ENCODE peak calls at places on chromosome 2, in six cellular contexts. One of them, this sample, is unnamed.

GRCh38 chr2:231611273-231612198 is 18.9 kb downstream of the TEX44 start:
- DNase-seq in tibial artery: peak
- DNase-seq in AG09309: peak
- DNase-seq in dorsolateral prefrontal cortex: no peak
- DNase-seq in brain microvascular endothelial cell: no peak
- DNase-seq in HAP-1: peak
- DNase-seq in this sample: peak

GRCh38 chr2:73561422-73561821 is 80.8 kb downstream of the NAT8 start:
- DNase-seq in tibial artery: no peak
- DNase-seq in AG09309: no peak
- DNase-seq in dorsolateral prefrontal cortex: no peak
- DNase-seq in brain microvascular endothelial cell: no peak
- DNase-seq in HAP-1: no peak
- DNase-seq in this sample: no peak

GRCh38 chr2:124713969-124714368 is 688.9 kb downstream of the CNTNAP5 start:
- DNase-seq in tibial artery: no peak
- DNase-seq in AG09309: no peak
- DNase-seq in dorsolateral prefrontal cortex: no peak
- DNase-seq in brain microvascular endothelial cell: no peak
- DNase-seq in HAP-1: no peak
- DNase-seq in this sample: no peak

GRCh38 chr2:180222642-180223041 is 215.5 kb upstream of the CWC22 start:
- DNase-seq in tibial artery: no peak
- DNase-seq in AG09309: peak
- DNase-seq in dorsolateral prefrontal cortex: no peak
- DNase-seq in brain microvascular endothelial cell: peak
- DNase-seq in HAP-1: no peak
- DNase-seq in this sample: peak

GRCh38 chr2:42385225-42385624 is 24.2 kb upstream of the COX7A2L start:
- DNase-seq in tibial artery: no peak
- DNase-seq in AG09309: no peak
- DNase-seq in dorsolateral prefrontal cortex: no peak
- DNase-seq in brain microvascular endothelial cell: no peak
- DNase-seq in HAP-1: peak
- DNase-seq in this sample: no peak

GRCh38 chr2:174778479-174778962 is 14.2 kb upstream of the CHRNA1 start:
- DNase-seq in tibial artery: no peak
- DNase-seq in AG09309: peak
- DNase-seq in dorsolateral prefrontal cortex: no peak
- DNase-seq in brain microvascular endothelial cell: peak
- DNase-seq in HAP-1: no peak
- DNase-seq in this sample: peak

GRCh38 chr2:130744287-130745117 is 10.8 kb upstream of the AMER3 start:
- DNase-seq in tibial artery: no peak
- DNase-seq in AG09309: no peak
- DNase-seq in dorsolateral prefrontal cortex: no peak
- DNase-seq in brain microvascular endothelial cell: no peak
- DNase-seq in HAP-1: no peak
- DNase-seq in this sample: no peak

GRCh38 chr2:165471349-165471975 is 2.0 kb downstream of the CSRNP3 start:
- DNase-seq in tibial artery: no peak
- DNase-seq in AG09309: peak
- DNase-seq in dorsolateral prefrontal cortex: no peak
- DNase-seq in brain microvascular endothelial cell: no peak
- DNase-seq in HAP-1: no peak
- DNase-seq in this sample: no peak

GRCh38 chr2:200788129-200788718 is 23.5 kb upstream of the BZW1 start:
- DNase-seq in tibial artery: no peak
- DNase-seq in AG09309: no peak
- DNase-seq in dorsolateral prefrontal cortex: no peak
- DNase-seq in brain microvascular endothelial cell: peak
- DNase-seq in HAP-1: no peak
- DNase-seq in this sample: no peak

GRCh38 chr2:97781981-97782380 is 68.6 kb downstream of the ZAP70 start:
- DNase-seq in tibial artery: no peak
- DNase-seq in AG09309: no peak
- DNase-seq in dorsolateral prefrontal cortex: no peak
- DNase-seq in brain microvascular endothelial cell: no peak
- DNase-seq in HAP-1: no peak
- DNase-seq in this sample: no peak

GRCh38 chr2:227366861-227367800 is 12.0 kb downstream of the TM4SF20 start:
- DNase-seq in tibial artery: no peak
- DNase-seq in AG09309: peak
- DNase-seq in dorsolateral prefrontal cortex: no peak
- DNase-seq in brain microvascular endothelial cell: peak
- DNase-seq in HAP-1: no peak
- DNase-seq in this sample: no peak

GRCh38 chr2:29143657-29144056 is 28.4 kb downstream of the CLIP4 start:
- DNase-seq in tibial artery: no peak
- DNase-seq in AG09309: no peak
- DNase-seq in dorsolateral prefrontal cortex: no peak
- DNase-seq in brain microvascular endothelial cell: no peak
- DNase-seq in HAP-1: no peak
- DNase-seq in this sample: no peak

GRCh38 chr2:132670104-132670960 is at the start of gene LYPD1:
- DNase-seq in tibial artery: peak
- DNase-seq in AG09309: no peak
- DNase-seq in dorsolateral prefrontal cortex: peak
- DNase-seq in brain microvascular endothelial cell: no peak
- DNase-seq in HAP-1: no peak
- DNase-seq in this sample: no peak

GRCh38 chr2:20619624-20620024 is 31.3 kb downstream of the HS1BP3 start:
- DNase-seq in tibial artery: peak
- DNase-seq in AG09309: no peak
- DNase-seq in dorsolateral prefrontal cortex: no peak
- DNase-seq in brain microvascular endothelial cell: peak
- DNase-seq in HAP-1: no peak
- DNase-seq in this sample: no peak

GRCh38 chr2:27891063-27891819 is 712 bp downstream of the BABAM2 start:
- DNase-seq in tibial artery: peak
- DNase-seq in AG09309: peak
- DNase-seq in dorsolateral prefrontal cortex: no peak
- DNase-seq in brain microvascular endothelial cell: peak
- DNase-seq in HAP-1: peak
- DNase-seq in this sample: no peak

GRCh38 chr2:193845604-193846003 is 1650.9 kb upstream of the TMEFF2 start:
- DNase-seq in tibial artery: no peak
- DNase-seq in AG09309: no peak
- DNase-seq in dorsolateral prefrontal cortex: no peak
- DNase-seq in brain microvascular endothelial cell: no peak
- DNase-seq in HAP-1: no peak
- DNase-seq in this sample: no peak

GRCh38 chr2:153214349-153214748 is 264.2 kb downstream of the RPRM start:
- DNase-seq in tibial artery: no peak
- DNase-seq in AG09309: no peak
- DNase-seq in dorsolateral prefrontal cortex: no peak
- DNase-seq in brain microvascular endothelial cell: no peak
- DNase-seq in HAP-1: no peak
- DNase-seq in this sample: no peak

GRCh38 chr2:174027956-174028355 is 62.8 kb upstream of the SP3 start:
- DNase-seq in tibial artery: no peak
- DNase-seq in AG09309: no peak
- DNase-seq in dorsolateral prefrontal cortex: no peak
- DNase-seq in brain microvascular endothelial cell: no peak
- DNase-seq in HAP-1: no peak
- DNase-seq in this sample: no peak

GRCh38 chr2:75067506-75067905 is 109.1 kb downstream of the POLE4 start:
- DNase-seq in tibial artery: no peak
- DNase-seq in AG09309: no peak
- DNase-seq in dorsolateral prefrontal cortex: no peak
- DNase-seq in brain microvascular endothelial cell: no peak
- DNase-seq in HAP-1: no peak
- DNase-seq in this sample: no peak

GRCh38 chr2:72945450-72946019 is 28.2 kb downstream of the EMX1 start:
- DNase-seq in tibial artery: no peak
- DNase-seq in AG09309: no peak
- DNase-seq in dorsolateral prefrontal cortex: no peak
- DNase-seq in brain microvascular endothelial cell: no peak
- DNase-seq in HAP-1: no peak
- DNase-seq in this sample: no peak

GRCh38 chr2:170836027-170836426 is 19.3 kb downstream of the GAD1 start:
- DNase-seq in tibial artery: no peak
- DNase-seq in AG09309: no peak
- DNase-seq in dorsolateral prefrontal cortex: no peak
- DNase-seq in brain microvascular endothelial cell: no peak
- DNase-seq in HAP-1: no peak
- DNase-seq in this sample: no peak

GRCh38 chr2:240435457-240435954 is at the start of gene GPC1:
- DNase-seq in tibial artery: peak
- DNase-seq in AG09309: peak
- DNase-seq in dorsolateral prefrontal cortex: no peak
- DNase-seq in brain microvascular endothelial cell: peak
- DNase-seq in HAP-1: peak
- DNase-seq in this sample: no peak

GRCh38 chr2:208642125-208642779 is 235.7 kb downstream of the PTH2R start:
- DNase-seq in tibial artery: no peak
- DNase-seq in AG09309: no peak
- DNase-seq in dorsolateral prefrontal cortex: no peak
- DNase-seq in brain microvascular endothelial cell: no peak
- DNase-seq in HAP-1: no peak
- DNase-seq in this sample: no peak

DNA sequence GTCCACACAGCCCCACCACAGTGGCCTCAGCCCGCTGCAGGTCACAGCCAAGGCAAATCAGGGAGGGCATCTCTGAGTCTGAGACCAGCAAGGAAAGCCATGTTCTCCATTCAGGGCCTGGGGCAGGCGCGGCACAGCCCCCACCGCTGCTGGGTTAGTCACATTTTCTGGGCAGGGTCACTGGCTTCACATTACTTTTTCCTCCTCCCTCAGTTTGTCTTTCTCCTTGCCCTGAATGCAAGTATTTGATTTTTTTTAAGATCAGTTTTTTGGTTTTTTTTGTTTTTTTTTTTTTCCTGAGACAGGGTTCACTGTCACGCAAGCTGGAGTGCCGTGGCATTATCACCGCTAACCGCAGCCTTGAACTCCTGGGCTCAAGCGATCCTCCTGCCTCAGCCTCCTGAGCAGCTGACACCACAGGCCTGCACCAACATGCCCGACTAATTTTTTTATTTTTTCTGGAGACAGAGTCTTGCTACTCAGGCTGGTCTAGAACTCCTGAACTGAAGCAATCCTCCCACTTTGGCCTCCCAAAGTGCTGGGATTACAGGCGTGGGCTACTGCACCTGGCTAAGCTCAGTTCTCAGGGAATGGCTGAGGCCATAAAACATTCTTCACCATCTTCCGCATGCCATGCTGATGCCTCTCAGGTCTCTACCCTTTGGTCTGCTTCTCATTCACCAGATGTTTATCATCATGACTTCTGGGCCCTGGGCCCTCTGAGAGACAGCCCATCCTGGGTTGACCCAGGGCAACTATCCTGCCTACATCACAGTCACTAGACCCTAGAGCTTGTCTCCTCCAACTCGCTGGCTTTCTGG is 628 bp upstream of the CAPG start:
- DNase-seq in tibial artery: no peak
- DNase-seq in AG09309: no peak
- DNase-seq in dorsolateral prefrontal cortex: no peak
- DNase-seq in brain microvascular endothelial cell: no peak
- DNase-seq in HAP-1: no peak
- DNase-seq in this sample: no peak
- H3K4me3 ChIP-seq in tibial artery: peak
- H3K4me3 ChIP-seq in AG09309: no peak
- H3K4me3 ChIP-seq in dorsolateral prefrontal cortex: no peak
- H3K4me3 ChIP-seq in brain microvascular endothelial cell: no peak
- H3K4me3 ChIP-seq in HAP-1: no peak
- H3K4me3 ChIP-seq in this sample: no peak

GRCh38 chr2:144242311-144242710 is 277.6 kb downstream of the ZEB2 start:
- DNase-seq in tibial artery: no peak
- DNase-seq in AG09309: no peak
- DNase-seq in dorsolateral prefrontal cortex: no peak
- DNase-seq in brain microvascular endothelial cell: no peak
- DNase-seq in HAP-1: no peak
- DNase-seq in this sample: no peak
- H3K4me3 ChIP-seq in tibial artery: no peak
- H3K4me3 ChIP-seq in AG09309: no peak
- H3K4me3 ChIP-seq in dorsolateral prefrontal cortex: no peak
- H3K4me3 ChIP-seq in brain microvascular endothelial cell: no peak
- H3K4me3 ChIP-seq in HAP-1: no peak
- H3K4me3 ChIP-seq in this sample: no peak

GRCh38 chr2:1319393-1319792 is 93.9 kb upstream of the TPO start:
- DNase-seq in tibial artery: no peak
- DNase-seq in AG09309: no peak
- DNase-seq in dorsolateral prefrontal cortex: no peak
- DNase-seq in brain microvascular endothelial cell: no peak
- DNase-seq in HAP-1: no peak
- DNase-seq in this sample: no peak

GRCh38 chr2:1324884-1325283 is 88.4 kb upstream of the TPO start:
- DNase-seq in tibial artery: no peak
- DNase-seq in AG09309: no peak
- DNase-seq in dorsolateral prefrontal cortex: no peak
- DNase-seq in brain microvascular endothelial cell: no peak
- DNase-seq in HAP-1: no peak
- DNase-seq in this sample: no peak

GRCh38 chr2:1318366-1319009 is 94.8 kb upstream of the TPO start:
- DNase-seq in tibial artery: no peak
- DNase-seq in AG09309: no peak
- DNase-seq in dorsolateral prefrontal cortex: no peak
- DNase-seq in brain microvascular endothelial cell: no peak
- DNase-seq in HAP-1: no peak
- DNase-seq in this sample: no peak

DNA sequence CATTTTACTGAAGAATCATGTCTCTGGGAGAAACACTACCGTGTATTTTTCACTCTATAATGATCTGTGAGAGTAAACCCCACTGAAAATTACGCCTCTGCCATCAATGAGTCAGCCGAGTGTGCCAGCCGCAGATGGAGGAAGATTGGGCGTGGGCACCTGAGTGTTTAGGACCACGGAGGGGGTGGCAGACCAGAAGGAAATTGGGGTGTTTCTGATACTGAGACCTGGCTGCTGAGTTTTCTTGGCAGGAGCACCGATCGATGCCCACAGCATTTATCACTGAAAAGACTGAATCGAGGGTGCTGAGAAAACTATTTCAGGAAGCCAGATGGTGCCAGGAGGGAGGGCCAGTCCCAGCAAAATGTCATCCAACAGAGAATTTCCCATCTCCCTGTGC is 92.0 kb upstream of the TPO start:
- DNase-seq in tibial artery: no peak
- DNase-seq in AG09309: no peak
- DNase-seq in dorsolateral prefrontal cortex: no peak
- DNase-seq in brain microvascular endothelial cell: no peak
- DNase-seq in HAP-1: no peak
- DNase-seq in this sample: no peak
- H3K4me3 ChIP-seq in tibial artery: no peak
- H3K4me3 ChIP-seq in AG09309: no peak
- H3K4me3 ChIP-seq in dorsolateral prefrontal cortex: no peak
- H3K4me3 ChIP-seq in brain microvascular endothelial cell: no peak
- H3K4me3 ChIP-seq in HAP-1: no peak
- H3K4me3 ChIP-seq in this sample: no peak

DNA sequence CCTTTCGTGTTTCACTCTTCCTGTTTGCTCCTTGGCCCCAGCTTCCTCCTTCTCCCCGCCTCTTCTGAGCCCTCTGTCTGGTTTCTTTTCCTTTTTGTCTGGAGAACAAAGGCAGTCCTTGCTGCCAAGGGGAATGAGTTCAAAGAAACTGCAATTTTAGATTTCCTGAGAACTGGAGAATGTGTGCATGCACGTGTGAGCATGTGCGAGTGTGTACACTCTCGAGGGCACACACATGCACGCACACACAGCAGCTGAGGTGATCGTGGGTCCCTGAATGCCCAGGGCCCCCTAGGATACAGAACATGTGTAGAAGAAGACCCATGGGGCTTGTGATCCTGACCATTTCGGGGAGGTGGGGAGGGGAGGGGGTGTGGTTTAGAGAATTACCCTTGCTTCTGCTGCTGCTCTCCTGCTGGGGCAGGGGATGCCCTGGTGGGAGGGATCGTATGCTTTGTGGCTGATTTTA is 151.8 kb downstream of the DYSF start:
- DNase-seq in tibial artery: peak
- DNase-seq in AG09309: no peak
- DNase-seq in dorsolateral prefrontal cortex: peak
- DNase-seq in brain microvascular endothelial cell: no peak
- DNase-seq in HAP-1: peak
- DNase-seq in this sample: no peak
- H3K4me3 ChIP-seq in tibial artery: no peak
- H3K4me3 ChIP-seq in AG09309: no peak
- H3K4me3 ChIP-seq in dorsolateral prefrontal cortex: no peak
- H3K4me3 ChIP-seq in brain microvascular endothelial cell: no peak
- H3K4me3 ChIP-seq in HAP-1: no peak
- H3K4me3 ChIP-seq in this sample: no peak

This sample was measured in kidney epithelial cell.